ENCODE peak calls at places on chromosome 7, in eight cellular contexts. T is KBM-7, I is activated T-cell treated with anti-CD3 and anti-CD28 coated beads for 1 hour, W is head of caudate nucleus, U is SK-N-DZ, H is DMS153, L is breast epithelium, Y is mesendoderm. A is an unnamed sample.

GRCh38 chr7:35624299-35625186 is 70.4 kb downstream of the HERPUD2 start:
- DNase-seq in T (peak), I (peak), W (peak), U (peak), H (peak), L (no peak), Y (peak), A (peak)

GRCh38 chr7:49631071-49631826 is 142.2 kb upstream of the VWC2 start:
- DNase-seq in T (peak), I (no peak), W (no peak), U (peak), H (no peak), L (no peak), Y (no peak), A (peak)

GRCh38 chr7:64882341-64883112 is 20.5 kb upstream of the ZNF273 start:
- DNase-seq in T (no peak), I (no peak), W (peak), U (no peak), H (peak), L (peak), Y (peak), A (no peak)

GRCh38 chr7:129103561-129104324 is 40.8 kb upstream of the TSPAN33 start:
- DNase-seq in T (no peak), I (no peak), W (no peak), U (no peak), H (no peak), L (no peak), Y (no peak), A (no peak)

GRCh38 chr7:157436763-157437480 is 100.1 kb downstream of the DNAJB6 start:
- DNase-seq in T (no peak), I (no peak), W (no peak), U (no peak), H (no peak), L (no peak), Y (no peak), A (no peak)

GRCh38 chr7:2518737-2519118 is 846 bp upstream of the LFNG start:
- DNase-seq in T (no peak), I (no peak), W (no peak), U (no peak), H (no peak), L (no peak), Y (no peak), A (no peak)

GRCh38 chr7:77519672-77520071 is 17.4 kb upstream of the PTPN12 start:
- DNase-seq in T (no peak), I (no peak), W (no peak), U (no peak), H (no peak), L (no peak), Y (no peak), A (no peak)

GRCh38 chr7:35714407-35714806 is 19.5 kb upstream of the HERPUD2 start:
- DNase-seq in T (no peak), I (no peak), W (no peak), U (no peak), H (no peak), L (no peak), Y (no peak), A (no peak)

GRCh38 chr7:2242541-2243482 is 786 bp downstream of the NUDT1 start:
- DNase-seq in T (peak), I (no peak), W (no peak), U (peak), H (no peak), L (no peak), Y (peak), A (peak)

GRCh38 chr7:84060760-84061261 is 133.8 kb downstream of the SEMA3A start:
- DNase-seq in T (no peak), I (no peak), W (no peak), U (no peak), H (no peak), L (no peak), Y (no peak), A (no peak)

GRCh38 chr7:84801396-84801795 is 385.5 kb downstream of the SEMA3D start:
- DNase-seq in T (no peak), I (no peak), W (no peak), U (no peak), H (no peak), L (no peak), Y (no peak), A (no peak)

GRCh38 chr7:73909051-73909941 is 48.3 kb downstream of the TMEM270 start:
- DNase-seq in T (peak), I (no peak), W (no peak), U (no peak), H (no peak), L (no peak), Y (no peak), A (peak)

GRCh38 chr7:123774498-123774897 is 25.7 kb upstream of the WASL start:
- DNase-seq in T (no peak), I (no peak), W (no peak), U (no peak), H (no peak), L (no peak), Y (no peak), A (no peak)

GRCh38 chr7:75815381-75816046 is 1.9 kb upstream of the CCL24 start:
- DNase-seq in T (no peak), I (no peak), W (no peak), U (no peak), H (no peak), L (no peak), Y (no peak), A (no peak)

GRCh38 chr7:120276720-120277119 is 3.7 kb downstream of the KCND2 start:
- DNase-seq in T (no peak), I (no peak), W (no peak), U (no peak), H (no peak), L (no peak), Y (no peak), A (no peak)

GRCh38 chr7:142452791-142453190 is 194.9 kb upstream of the PRSS58 start:
- DNase-seq in T (no peak), I (no peak), W (no peak), U (no peak), H (no peak), L (no peak), Y (no peak), A (no peak)

GRCh38 chr7:982511-983181 is at the start of gene CYP2W1:
- DNase-seq in T (no peak), I (no peak), W (no peak), U (no peak), H (peak), L (no peak), Y (no peak), A (no peak)

A was measured in OCI-M1.